ENCODE peak calls at places on chromosomes 6 and 20, in six cellular contexts. N, H, L, Q, P and R are unnamed samples.

GRCh38 chr6:17525637-17526036 is 74.5 kb upstream of the FAM8A1 start:
- DNase-seq in N (no peak), H (no peak), L (no peak), Q (no peak), P (no peak), R (no peak)

GRCh38 chr6:45206793-45207492 is 121.2 kb upstream of the RUNX2 start:
- DNase-seq in N (peak), H (no peak), L (no peak), Q (no peak), P (no peak), R (no peak)

GRCh38 chr6:98669371-98669770 is 165.0 kb upstream of the POU3F2 start:
- DNase-seq in N (no peak), H (no peak), L (no peak), Q (no peak), P (no peak), R (no peak)

GRCh38 chr6:104613416-104614001 is 246.2 kb downstream of the HACE1 start:
- DNase-seq in N (peak), H (no peak), L (no peak), Q (no peak), P (no peak), R (no peak)

GRCh38 chr6:22147983-22148797 is 148.6 kb downstream of the PRL start:
- DNase-seq in N (peak), H (no peak), L (peak), Q (no peak), P (no peak), R (no peak)

GRCh38 chr20:16005612-16006493 is 567.4 kb downstream of the KIF16B start:
- DNase-seq in N (no peak), H (no peak), L (no peak), Q (no peak), P (no peak), R (no peak)

GRCh38 chr6:114354482-114354881 is 11.7 kb upstream of the HS3ST5 start:
- DNase-seq in N (no peak), H (no peak), L (no peak), Q (no peak), P (no peak), R (no peak)

GRCh38 chr6:46014511-46015118 is 1.0 kb downstream of the CLIC5 start:
- DNase-seq in N (no peak), H (no peak), L (no peak), Q (no peak), P (no peak), R (no peak)

GRCh38 chr6:125952764-125953501 is 3.6 kb upstream of the HINT3 start:
- DNase-seq in N (peak), H (no peak), L (peak), Q (no peak), P (no peak), R (no peak)

GRCh38 chr6:56865081-56865875 is 89.6 kb upstream of the BEND6 start:
- DNase-seq in N (no peak), H (no peak), L (no peak), Q (no peak), P (no peak), R (no peak)

GRCh38 chr6:129860901-129861665 is at the start of gene TMEM244:
- DNase-seq in N (no peak), H (no peak), L (no peak), Q (no peak), P (no peak), R (no peak)

GRCh38 chr20:53773792-53774371 is 180.2 kb upstream of the ZNF217 start:
- DNase-seq in N (peak), H (no peak), L (no peak), Q (no peak), P (no peak), R (no peak)

GRCh38 chr20:57835053-57835452 is 125.2 kb upstream of the PMEPA1 start:
- DNase-seq in N (no peak), H (no peak), L (no peak), Q (no peak), P (no peak), R (no peak)

GRCh38 chr6:128127650-128128049 is 226.8 kb upstream of the THEMIS start:
- DNase-seq in N (no peak), H (no peak), L (no peak), Q (no peak), P (no peak), R (no peak)

GRCh38 chr6:107447663-107448216 is 11.6 kb downstream of the PDSS2 start:
- DNase-seq in N (no peak), H (no peak), L (no peak), Q (no peak), P (no peak), R (no peak)

GRCh38 chr6:69231983-69232382 is 564.8 kb downstream of the LMBRD1 start:
- DNase-seq in N (no peak), H (no peak), L (peak), Q (no peak), P (no peak), R (no peak)

GRCh38 chr6:31352497-31353368 is 4.2 kb downstream of the HLA-B start:
- DNase-seq in N (no peak), H (no peak), L (no peak), Q (no peak), P (no peak), R (no peak)

GRCh38 chr20:5357942-5358341 is 41.2 kb upstream of the PROKR2 start:
- DNase-seq in N (no peak), H (no peak), L (no peak), Q (no peak), P (no peak), R (no peak)

GRCh38 chr20:16007978-16008377 is 565.3 kb downstream of the KIF16B start:
- DNase-seq in N (no peak), H (no peak), L (no peak), Q (no peak), P (no peak), R (no peak)

GRCh38 chr6:139540276-139540675 is 165.8 kb upstream of the CITED2 start:
- DNase-seq in N (no peak), H (no peak), L (no peak), Q (no peak), P (no peak), R (no peak)

GRCh38 chr6:114144887-114145851 is 174.2 kb upstream of the HDAC2 start:
- DNase-seq in N (peak), H (no peak), L (no peak), Q (no peak), P (no peak), R (no peak)

GRCh38 chr6:3288711-3289663 is 30.2 kb downstream of the PSMG4 start:
- DNase-seq in N (no peak), H (no peak), L (no peak), Q (no peak), P (no peak), R (no peak)

GRCh38 chr6:142469220-142469619 is 167.4 kb downstream of the ADGRG6 start:
- DNase-seq in N (no peak), H (no peak), L (no peak), Q (no peak), P (no peak), R (no peak)

GRCh38 chr6:47047479-47048411 is 5.6 kb upstream of the ADGRF1 start:
- DNase-seq in N (peak), H (peak), L (peak), Q (peak), P (peak), R (no peak)

GRCh38 chr6:146355521-146356100 is 188.0 kb upstream of the RAB32 start:
- DNase-seq in N (no peak), H (no peak), L (no peak), Q (no peak), P (no peak), R (no peak)

GRCh38 chr6:38262041-38262440 is 377.7 kb downstream of the BTBD9 start:
- DNase-seq in N (peak), H (no peak), L (no peak), Q (peak), P (no peak), R (no peak)

GRCh38 chr6:116012471-116012949 is 48.2 kb downstream of the FRK start:
- DNase-seq in N (peak), H (no peak), L (no peak), Q (no peak), P (no peak), R (no peak)

GRCh38 chr6:116008470-116009229 is 52.0 kb downstream of the FRK start:
- DNase-seq in N (no peak), H (no peak), L (no peak), Q (no peak), P (no peak), R (no peak)

GRCh38 chr6:116011096-116011401 is 49.6 kb downstream of the FRK start:
- DNase-seq in N (no peak), H (no peak), L (no peak), Q (no peak), P (no peak), R (no peak)

GRCh38 chr6:116011520-116011919 is 49.2 kb downstream of the FRK start:
- DNase-seq in N (no peak), H (no peak), L (no peak), Q (no peak), P (no peak), R (no peak)

DNA sequence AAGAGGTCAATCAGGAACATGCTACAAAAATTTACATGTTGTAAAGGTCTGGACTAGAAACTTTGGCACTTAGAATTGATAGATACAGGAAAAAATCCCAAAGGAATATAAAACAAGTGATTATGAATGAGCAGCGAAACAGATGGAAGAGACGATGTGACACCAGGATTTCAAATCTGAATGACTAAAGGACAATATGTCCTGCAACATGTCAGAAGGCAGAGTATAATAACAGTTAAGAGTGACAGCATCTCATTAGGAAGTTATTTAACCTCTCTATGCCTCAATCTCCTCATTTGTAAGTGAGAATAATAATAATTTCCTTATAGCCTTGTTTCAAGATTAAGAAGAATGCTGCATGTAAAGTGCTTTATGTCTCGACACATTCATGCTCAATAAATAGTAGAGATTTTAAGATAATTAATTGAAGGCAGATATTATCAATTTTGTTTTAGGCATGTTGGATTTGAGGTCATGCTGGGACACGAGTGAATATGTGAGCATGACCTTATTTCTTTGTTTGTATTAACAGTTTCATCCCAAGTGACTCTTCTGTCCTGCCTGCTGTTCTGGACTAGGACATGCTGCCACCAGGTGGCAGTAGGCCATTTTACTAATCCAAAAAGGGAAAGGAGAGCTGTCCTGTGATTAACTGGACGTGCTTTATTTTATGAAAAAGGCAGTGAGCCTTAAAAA is 50.1 kb downstream of the FRK start:
- DNase-seq in N (peak), H (no peak), L (peak), Q (peak), P (peak), R (no peak)
- TF ChIP-seq POLR2AphosphoS5 in N (no peak), H (no peak), L (no peak), Q (no peak), P (no peak), R (no peak)

DNA sequence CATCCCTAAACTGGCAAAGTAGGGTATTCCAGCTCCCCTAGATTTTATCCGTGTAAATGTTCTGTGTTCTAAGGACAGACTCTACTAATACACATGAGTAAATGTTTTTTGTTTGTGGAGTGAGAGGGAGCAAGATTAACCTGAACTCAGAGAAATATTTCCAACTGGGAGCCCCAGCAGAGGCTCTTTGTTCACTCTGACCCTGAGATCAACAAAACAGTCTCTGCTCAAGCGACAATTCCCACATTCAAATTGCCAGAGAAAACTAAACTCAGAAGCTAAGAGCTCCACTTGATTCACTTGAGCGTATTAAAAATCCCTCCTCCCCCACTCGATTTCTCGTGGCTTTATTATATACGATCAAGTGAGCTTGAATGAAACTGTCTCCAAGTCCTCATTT is 413.9 kb upstream of the JARID2 start:
- DNase-seq in N (no peak), H (no peak), L (no peak), Q (no peak), P (no peak), R (no peak)
- TF ChIP-seq TAF1 in N (no peak), H (no peak), L (no peak), Q (no peak), P (no peak), R (no peak)

DNA sequence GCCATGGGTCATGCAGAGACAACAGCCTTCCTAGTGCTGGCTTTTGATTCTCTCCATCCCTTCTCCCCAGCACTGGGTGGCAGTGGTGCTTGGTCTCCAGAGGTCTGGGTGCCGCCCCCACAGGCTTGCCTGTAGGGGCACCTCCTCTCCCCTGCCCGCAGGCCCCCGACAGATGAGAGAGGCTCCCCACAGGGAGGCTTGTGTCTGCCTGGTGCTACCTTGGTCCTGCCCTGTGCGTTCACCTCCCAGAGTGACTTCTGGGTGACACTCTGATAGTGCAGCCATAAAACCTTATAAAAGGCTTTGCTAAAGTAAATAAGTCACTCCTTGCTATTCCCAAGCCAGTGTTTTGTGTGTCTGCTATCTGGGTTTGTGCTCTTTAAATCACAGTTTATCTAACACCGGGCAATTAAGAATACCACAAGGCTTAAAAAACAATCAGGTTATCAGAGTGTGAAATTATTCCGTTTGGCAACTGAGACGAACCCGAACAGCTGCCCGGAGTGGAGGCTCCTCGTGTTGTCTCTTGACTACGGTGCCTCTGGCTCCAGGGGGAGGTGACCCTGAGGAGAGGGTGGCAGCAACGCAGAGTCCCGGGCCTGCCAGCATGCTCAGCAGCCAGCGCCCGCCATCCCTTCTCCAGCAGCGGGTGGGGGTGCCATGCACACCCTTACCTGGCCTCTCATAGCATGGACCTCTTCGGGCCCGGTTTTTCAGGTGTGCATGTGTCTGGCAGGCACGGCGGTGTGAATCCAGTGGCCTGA is 5.4 kb upstream of the C20orf204 start:
- DNase-seq in N (no peak), H (no peak), L (no peak), Q (no peak), P (no peak), R (no peak)
- TF ChIP-seq POLR2AphosphoS5 in N (no peak), H (no peak), L (no peak), Q (no peak), P (no peak), R (peak)

GRCh38 chr6:156517090-156517489 is 260.1 kb upstream of the ARID1B start:
- DNase-seq in N (no peak), H (no peak), L (no peak), Q (no peak), P (no peak), R (no peak)

GRCh38 chr6:156513504-156513903 is 263.7 kb upstream of the ARID1B start:
- DNase-seq in N (no peak), H (no peak), L (no peak), Q (no peak), P (no peak), R (no peak)

GRCh38 chr6:156514186-156514585 is 263.0 kb upstream of the ARID1B start:
- DNase-seq in N (no peak), H (no peak), L (no peak), Q (no peak), P (no peak), R (no peak)

GRCh38 chr6:156511570-156511969 is 265.6 kb upstream of the ARID1B start:
- DNase-seq in N (no peak), H (no peak), L (no peak), Q (no peak), P (no peak), R (no peak)

GRCh38 chr6:156515242-156515641 is 261.9 kb upstream of the ARID1B start:
- DNase-seq in N (no peak), H (no peak), L (no peak), Q (no peak), P (no peak), R (no peak)
- TF ChIP-seq TAF1 in N (no peak), H (no peak), L (no peak), Q (no peak), P (no peak), R (no peak)

GRCh38 chr6:136037246-136037884 is 185.9 kb downstream of the PDE7B start:
- DNase-seq in N (no peak), H (no peak), L (no peak), Q (no peak), P (no peak), R (no peak)
- TF ChIP-seq POLR2AphosphoS5 in N (no peak), H (no peak), L (no peak), Q (no peak), P (no peak), R (no peak)

DNA sequence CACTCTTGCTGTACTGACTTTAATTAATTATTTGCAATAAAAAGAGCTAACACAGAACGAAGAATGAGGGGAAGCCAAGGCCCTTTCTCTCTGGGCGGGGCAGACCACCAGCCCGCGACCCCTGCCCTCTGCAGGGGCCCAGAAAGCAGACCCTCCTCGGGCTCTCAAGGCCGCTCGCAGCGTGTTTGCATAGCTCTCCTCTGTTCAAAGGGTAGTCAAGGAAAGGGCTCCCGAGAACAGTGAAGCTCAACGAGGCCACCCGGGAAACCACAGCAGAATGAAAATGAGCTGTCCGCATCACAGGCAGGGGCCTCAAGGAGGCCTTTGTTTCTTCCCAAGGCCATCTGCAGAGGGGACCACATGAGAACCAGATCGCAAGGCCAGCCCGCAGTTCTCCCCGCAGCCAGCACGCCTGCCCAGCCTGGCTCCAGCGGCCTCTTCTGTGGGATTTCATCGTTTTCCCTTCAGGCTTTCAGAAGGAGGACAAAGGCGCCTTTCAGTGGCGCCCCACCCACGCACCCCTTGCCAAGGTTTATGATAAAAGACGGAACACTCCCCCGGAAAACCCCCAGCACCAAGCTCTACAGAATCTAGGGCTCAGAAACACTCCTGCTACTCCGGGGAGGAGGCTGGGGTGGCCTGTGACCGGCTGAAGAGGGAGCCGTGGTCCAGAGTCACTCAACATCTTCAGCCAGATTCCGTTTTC is 25.3 kb downstream of the ACSS1 start:
- DNase-seq in N (peak), H (no peak), L (no peak), Q (no peak), P (no peak), R (no peak)
- TF ChIP-seq TAF1 in N (no peak), H (no peak), L (no peak), Q (no peak), P (no peak), R (no peak)